ENCODE peak calls at places on chromosome 3, in four cellular contexts. One of them, this sample, is unnamed.

GRCh38 chr3:20564966-20565365 is 379.0 kb upstream of the SGO1 start:
- DNase-seq in body of pancreas: no peak
- DNase-seq in stomach: no peak
- DNase-seq in prostate gland: no peak
- DNase-seq in this sample: no peak

GRCh38 chr3:170760174-170760526 is 109.8 kb downstream of the RPL22L1 start:
- DNase-seq in prostate gland: no peak
- DNase-seq in stomach: peak; percentile 48
- DNase-seq in body of pancreas: peak; percentile 41
- DNase-seq in this sample: peak; percentile 37

GRCh38 chr3:72100626-72101187 is 315.8 kb upstream of the PROK2 start:
- DNase-seq in stomach: peak; percentile 75
- DNase-seq in prostate gland: peak; percentile 20
- DNase-seq in body of pancreas: peak; percentile 54
- DNase-seq in this sample: peak; percentile 37

GRCh38 chr3:127920738-127921137 is 5.7 kb downstream of the KBTBD12 start:
- DNase-seq in prostate gland: no peak
- DNase-seq in stomach: no peak
- DNase-seq in body of pancreas: no peak
- DNase-seq in this sample: no peak

GRCh38 chr3:4750306-4751056 is 228.8 kb upstream of the BHLHE40 start:
- DNase-seq in stomach: no peak
- DNase-seq in prostate gland: peak; percentile 56
- DNase-seq in body of pancreas: no peak
- DNase-seq in this sample: peak; percentile 61

GRCh38 chr3:27253831-27254230 is 115.4 kb downstream of the NEK10 start:
- DNase-seq in stomach: peak; percentile 26
- DNase-seq in prostate gland: peak; percentile 5
- DNase-seq in body of pancreas: peak; percentile 21
- DNase-seq in this sample: no peak

GRCh38 chr3:66962624-66963023 is 35.5 kb upstream of the KBTBD8 start:
- DNase-seq in stomach: no peak
- DNase-seq in prostate gland: no peak
- DNase-seq in body of pancreas: no peak
- DNase-seq in this sample: no peak

GRCh38 chr3:134601539-134602439 is 49.0 kb downstream of the KY start:
- DNase-seq in prostate gland: no peak
- DNase-seq in body of pancreas: peak; percentile 35
- DNase-seq in stomach: no peak
- DNase-seq in this sample: peak; percentile 65

GRCh38 chr3:57803647-57804081 is 47.6 kb downstream of the SLMAP start:
- DNase-seq in body of pancreas: peak; percentile 51
- DNase-seq in stomach: no peak
- DNase-seq in prostate gland: peak; percentile 20
- DNase-seq in this sample: peak; percentile 17

GRCh38 chr3:37991109-37991508 is 523 bp downstream of the VILL start:
- DNase-seq in stomach: peak; percentile 29
- DNase-seq in prostate gland: no peak
- DNase-seq in body of pancreas: no peak
- DNase-seq in this sample: no peak

GRCh38 chr3:186869253-186870235 is 27.0 kb downstream of the ADIPOQ start:
- DNase-seq in body of pancreas: no peak
- DNase-seq in stomach: no peak
- DNase-seq in prostate gland: no peak
- DNase-seq in this sample: no peak

GRCh38 chr3:12149029-12149428 is 9.7 kb downstream of the TIMP4 start:
- DNase-seq in body of pancreas: no peak
- DNase-seq in prostate gland: no peak
- DNase-seq in stomach: peak; percentile 28
- DNase-seq in this sample: no peak

GRCh38 chr3:157785071-157785826 is 282.0 kb upstream of the VEPH1 start:
- DNase-seq in prostate gland: no peak
- DNase-seq in body of pancreas: no peak
- DNase-seq in stomach: no peak
- DNase-seq in this sample: no peak

GRCh38 chr3:86954751-86955150 is 36.2 kb downstream of the VGLL3 start:
- DNase-seq in stomach: no peak
- DNase-seq in body of pancreas: no peak
- DNase-seq in prostate gland: no peak
- DNase-seq in this sample: no peak

GRCh38 chr3:113516115-113516505 is 1.2 kb upstream of the SPICE1 start:
- DNase-seq in stomach: no peak
- DNase-seq in body of pancreas: no peak
- DNase-seq in prostate gland: peak; percentile 38
- DNase-seq in this sample: no peak

GRCh38 chr3:9193211-9193610 is 56.2 kb downstream of the SRGAP3 start:
- DNase-seq in stomach: no peak
- DNase-seq in prostate gland: no peak
- DNase-seq in body of pancreas: no peak
- DNase-seq in this sample: no peak

GRCh38 chr3:189099031-189099471 is 72.7 kb upstream of the TPRG1 start:
- DNase-seq in stomach: no peak
- DNase-seq in prostate gland: no peak
- DNase-seq in body of pancreas: peak; percentile 49
- DNase-seq in this sample: peak; percentile 42

DNA sequence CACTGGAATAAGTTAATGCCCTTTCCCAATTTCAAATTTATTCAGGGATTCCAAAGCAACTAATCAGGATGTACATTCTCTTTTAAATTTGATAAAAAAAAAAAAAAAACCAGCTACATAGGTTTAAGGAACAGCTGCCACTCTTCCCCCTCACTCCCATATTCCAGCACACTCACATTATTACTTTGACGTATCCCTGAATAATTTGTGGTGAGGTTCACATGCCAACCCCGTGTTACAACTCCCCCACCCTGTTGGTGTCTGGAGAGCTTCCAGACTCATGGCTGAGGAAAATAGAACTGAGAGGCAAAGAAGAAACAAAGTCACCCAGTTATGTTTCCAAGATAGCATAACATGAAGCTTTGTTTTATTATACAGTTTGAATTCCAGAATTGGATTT is 300.5 kb upstream of the MME start:
- DNase-seq in stomach: no peak
- DNase-seq in body of pancreas: no peak
- DNase-seq in prostate gland: no peak
- DNase-seq in this sample: no peak
- TF ChIP-seq POLR2A in stomach: no peak
- TF ChIP-seq POLR2A in body of pancreas: no peak
- TF ChIP-seq POLR2A in prostate gland: no peak
- TF ChIP-seq POLR2A in this sample: no peak

DNA sequence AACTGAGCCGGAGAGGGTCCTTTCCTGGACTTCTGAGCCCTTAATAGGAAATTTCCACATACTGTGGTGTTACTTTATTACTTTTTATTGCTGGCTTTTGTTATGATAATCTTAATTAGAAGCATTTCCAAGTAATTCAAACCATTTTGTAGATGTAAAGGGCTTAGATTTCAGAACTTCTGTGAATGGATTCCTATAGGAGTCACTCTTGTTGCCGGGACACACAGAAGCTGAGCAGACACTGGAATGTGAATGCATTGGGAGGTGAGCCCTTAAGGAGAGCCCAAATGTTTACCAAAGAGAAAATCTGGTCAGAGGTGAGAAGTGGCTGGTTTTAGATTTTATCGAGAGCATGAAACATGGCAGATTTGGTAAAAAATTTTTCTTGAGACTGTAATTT is 87.4 kb downstream of the FNDC3B start:
- DNase-seq in body of pancreas: no peak
- DNase-seq in prostate gland: no peak
- DNase-seq in stomach: no peak
- DNase-seq in this sample: no peak
- H3K4me1 ChIP-seq in body of pancreas: peaks cover 60% of the 10 kb centered on the region
- H3K4me1 ChIP-seq in prostate gland: peaks cover 19% of the 10 kb centered on the region
- H3K4me1 ChIP-seq in stomach: peaks cover 57% of the 10 kb centered on the region
- H3K4me1 ChIP-seq in this sample: peaks cover 33% of the 10 kb centered on the region

GRCh38 chr3:10277115-10277625 is 15.6 kb downstream of the GHRL start:
- DNase-seq in body of pancreas: no peak
- DNase-seq in prostate gland: no peak
- DNase-seq in stomach: no peak
- DNase-seq in this sample: no peak

GRCh38 chr3:10269443-10269842 is 21.2 kb downstream of the TATDN2 start:
- DNase-seq in body of pancreas: no peak
- DNase-seq in prostate gland: no peak
- DNase-seq in stomach: no peak
- DNase-seq in this sample: no peak

GRCh38 chr3:10272977-10273376 is 19.8 kb downstream of the GHRL start:
- DNase-seq in body of pancreas: no peak
- DNase-seq in stomach: no peak
- DNase-seq in prostate gland: no peak
- DNase-seq in this sample: no peak

GRCh38 chr3:10274601-10275000 is 18.1 kb downstream of the GHRL start:
- DNase-seq in prostate gland: no peak
- DNase-seq in stomach: no peak
- DNase-seq in body of pancreas: no peak
- DNase-seq in this sample: no peak

DNA sequence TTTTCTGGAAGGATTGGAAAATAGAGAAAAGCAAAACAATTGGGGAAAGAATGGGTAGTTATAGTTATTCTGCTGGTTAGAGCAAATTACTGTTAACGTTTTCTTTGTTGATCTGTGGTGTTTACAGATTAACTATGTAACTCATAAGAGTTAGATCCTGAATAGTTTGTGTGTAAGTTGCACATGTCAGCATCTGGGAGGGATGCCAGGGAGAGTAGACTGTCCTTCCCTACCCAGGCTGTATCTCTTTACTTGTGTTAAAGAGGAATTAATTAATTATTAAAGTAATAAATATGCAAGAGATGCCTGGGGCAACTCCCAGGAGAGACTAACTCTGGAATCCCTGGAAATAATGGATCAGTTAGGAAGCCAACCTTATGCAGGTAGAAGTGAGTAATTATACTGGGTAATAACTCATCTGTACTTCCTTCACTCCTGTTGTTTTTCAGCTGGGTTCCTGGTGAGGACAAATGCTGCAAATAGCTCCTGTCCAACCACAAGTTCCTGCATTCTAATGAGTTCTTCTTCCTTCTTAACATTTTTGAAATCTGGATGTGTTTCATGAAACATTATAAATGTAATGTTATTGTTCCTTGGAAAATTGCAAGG is 18.9 kb downstream of the GHRL start:
- DNase-seq in body of pancreas: no peak
- DNase-seq in prostate gland: no peak
- DNase-seq in stomach: no peak
- DNase-seq in this sample: no peak
- H3K36me3 ChIP-seq in body of pancreas: peaks cover 12% of the 10 kb centered on the region
- H3K36me3 ChIP-seq in prostate gland: peaks cover 3% of the 10 kb centered on the region
- H3K36me3 ChIP-seq in stomach: peaks cover 68% of the 10 kb centered on the region
- H3K36me3 ChIP-seq in this sample: peaks cover 14% of the 10 kb centered on the region

GRCh38 chr3:171954644-171955365 is 84.6 kb upstream of the FNDC3B start:
- DNase-seq in body of pancreas: no peak
- DNase-seq in prostate gland: no peak
- DNase-seq in stomach: no peak
- DNase-seq in this sample: no peak
- TF ChIP-seq POLR2A in body of pancreas: no peak
- TF ChIP-seq POLR2A in prostate gland: no peak
- TF ChIP-seq POLR2A in stomach: no peak
- TF ChIP-seq POLR2A in this sample: no peak

DNA sequence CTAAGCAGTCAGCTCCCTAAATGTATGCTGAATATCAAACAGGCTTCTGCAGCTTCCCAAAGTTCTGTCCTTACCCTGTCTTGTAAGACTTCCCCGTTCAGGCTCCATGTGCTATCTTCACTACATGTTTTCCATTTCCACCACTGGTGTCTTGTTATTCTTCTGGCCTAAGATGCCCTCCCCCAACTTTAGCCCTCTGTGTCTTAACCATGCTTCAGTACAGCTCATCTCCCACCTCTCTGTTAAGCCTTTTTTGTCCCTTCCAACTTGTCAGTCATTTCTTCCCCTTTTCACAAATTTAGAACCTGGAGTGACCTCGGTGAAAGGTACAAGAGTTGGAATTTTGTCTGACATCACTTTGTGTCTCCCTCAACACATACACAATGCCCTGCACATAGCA is 151.7 kb upstream of the TBL1XR1 start:
- DNase-seq in body of pancreas: no peak
- DNase-seq in stomach: no peak
- DNase-seq in prostate gland: no peak
- DNase-seq in this sample: no peak
- H3K4me1 ChIP-seq in body of pancreas: peaks cover 22% of the 10 kb centered on the region
- H3K4me1 ChIP-seq in stomach: peaks cover 27% of the 10 kb centered on the region
- H3K4me1 ChIP-seq in prostate gland: peaks cover 4% of the 10 kb centered on the region
- H3K4me1 ChIP-seq in this sample: peaks cover 61% of the 10 kb centered on the region

GRCh38 chr3:183837894-183838293 is 12.5 kb upstream of the MAP6D1 start:
- DNase-seq in body of pancreas: no peak
- DNase-seq in prostate gland: no peak
- DNase-seq in stomach: no peak
- DNase-seq in this sample: no peak
- H3K36me3 ChIP-seq in body of pancreas: peaks cover 26% of the 10 kb centered on the region
- H3K36me3 ChIP-seq in prostate gland: no peaks in the 10 kb centered on the region
- H3K36me3 ChIP-seq in stomach: peaks cover 96% of the 10 kb centered on the region
- H3K36me3 ChIP-seq in this sample: peaks cover 51% of the 10 kb centered on the region

DNA sequence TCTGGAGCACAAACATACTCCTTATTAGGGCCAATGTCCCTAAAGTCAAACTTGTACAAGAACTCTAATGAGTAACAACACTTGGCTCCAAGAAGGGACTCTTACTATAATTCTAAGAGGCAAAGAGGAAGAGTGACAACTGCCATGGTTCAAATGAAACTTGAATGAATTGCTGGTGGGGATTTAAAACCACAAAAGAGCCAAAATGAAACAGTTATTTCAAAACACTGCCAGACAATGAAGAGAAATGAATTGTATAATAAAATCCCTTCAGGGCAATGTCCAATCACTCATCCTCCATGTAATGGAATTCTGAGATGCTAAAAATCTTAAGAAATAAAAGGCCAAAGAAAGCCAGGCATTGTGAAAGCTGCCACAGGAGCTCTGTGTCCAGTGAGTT is 14.2 kb downstream of the THRB start:
- DNase-seq in stomach: no peak
- DNase-seq in body of pancreas: no peak
- DNase-seq in prostate gland: no peak
- DNase-seq in this sample: no peak
- TF ChIP-seq POLR2A in stomach: no peak
- TF ChIP-seq POLR2A in body of pancreas: no peak
- TF ChIP-seq POLR2A in prostate gland: no peak
- TF ChIP-seq POLR2A in this sample: no peak

DNA sequence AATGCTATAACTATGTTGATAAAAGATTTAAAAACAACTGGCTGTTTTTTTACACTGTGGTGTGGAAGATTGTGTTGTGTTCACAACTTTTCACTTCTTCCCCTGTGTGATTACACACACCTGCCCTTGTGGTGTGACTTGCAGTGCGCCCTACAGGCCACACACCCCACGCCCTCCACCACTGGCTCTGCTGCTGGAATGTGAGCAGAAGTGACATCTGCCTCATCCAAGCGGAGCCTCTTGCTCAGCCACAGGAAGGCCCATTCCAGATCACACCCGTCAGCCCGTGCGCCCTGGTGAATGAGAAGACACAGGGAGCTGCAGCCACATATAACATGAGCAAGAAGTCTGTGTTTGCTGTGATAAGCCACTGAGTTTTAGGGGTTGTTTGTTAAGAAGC is 7.0 kb downstream of the CCR2 start:
- DNase-seq in prostate gland: no peak
- DNase-seq in stomach: no peak
- DNase-seq in body of pancreas: no peak
- DNase-seq in this sample: no peak
- H3K4me1 ChIP-seq in prostate gland: no peaks in the 10 kb centered on the region
- H3K4me1 ChIP-seq in stomach: no peaks in the 10 kb centered on the region
- H3K4me1 ChIP-seq in body of pancreas: no peaks in the 10 kb centered on the region
- H3K4me1 ChIP-seq in this sample: peaks cover 15% of the 10 kb centered on the region

This sample was measured in thyroid gland.